ENCODE peak calls at places on chromosomes 16 and 17, in five cellular contexts. V is nucleus accumbens; Z is EH; R is HFFc6; K is effector CD4-positive, alpha-beta T cell. D is an unnamed sample.

GRCh38 chr17:82664701-82665182 is 16.5 kb upstream of the WDR45B start:
- DNase-seq in Z (no peak), K (no peak), R (no peak), V (peak), D (no peak)

GRCh38 chr16:14458576-14458975 is 171.5 kb downstream of the PARN start:
- DNase-seq in K (no peak), Z (no peak), R (no peak), V (no peak), D (no peak)

GRCh38 chr17:80123791-80124190 is 22.4 kb downstream of the GAA start:
- DNase-seq in Z (peak), V (no peak), R (no peak), K (no peak), D (no peak)

GRCh38 chr17:40451420-40451819 is 8.2 kb downstream of the IGFBP4 start:
- DNase-seq in Z (peak), R (no peak), K (no peak), V (no peak), D (no peak)

GRCh38 chr17:77474292-77474988 is 333.7 kb downstream of the SEC14L1 start:
- DNase-seq in V (no peak), Z (peak), R (no peak), K (no peak), D (no peak)

GRCh38 chr17:70096861-70097260 is 21.8 kb downstream of the KCNJ16 start:
- DNase-seq in Z (no peak), K (no peak), R (no peak), V (no peak), D (no peak)

GRCh38 chr16:13108126-13108525 is 206.7 kb downstream of the SHISA9 start:
- DNase-seq in K (no peak), R (no peak), V (no peak), Z (no peak), D (no peak)

GRCh38 chr17:5545051-5545987 is 39.0 kb downstream of the NLRP1 start:
- DNase-seq in V (no peak), Z (no peak), K (no peak), R (no peak), D (no peak)

GRCh38 chr16:77306050-77306616 is 106.9 kb downstream of the SYCE1L start:
- DNase-seq in R (no peak), K (no peak), V (no peak), Z (no peak), D (no peak)

GRCh38 chr16:70438983-70439862 is at the start of gene ST3GAL2:
- DNase-seq in V (peak), R (peak), K (peak), Z (peak), D (peak)

GRCh38 chr16:5228369-5228768 is 130.8 kb upstream of the EEF2KMT start:
- DNase-seq in R (no peak), Z (no peak), V (no peak), K (no peak), D (no peak)

GRCh38 chr17:77312061-77312684 is 171.4 kb downstream of the SEC14L1 start:
- DNase-seq in R (no peak), V (no peak), Z (no peak), K (no peak), D (no peak)

GRCh38 chr16:15822957-15823356 is 33.9 kb downstream of the MYH11 start:
- DNase-seq in K (no peak), R (no peak), V (no peak), Z (no peak), D (no peak)

GRCh38 chr16:51419768-51420167 is 268.7 kb upstream of the SALL1 start:
- DNase-seq in K (no peak), V (no peak), Z (no peak), R (no peak), D (no peak)

GRCh38 chr17:14201087-14201486 is 35.6 kb downstream of the CDRT15 start:
- DNase-seq in V (no peak), R (no peak), K (peak), Z (peak), D (no peak)

GRCh38 chr17:77640242-77640641 is 318.3 kb upstream of the TNRC6C start:
- DNase-seq in K (no peak), R (no peak), Z (no peak), V (no peak), D (no peak)

GRCh38 chr17:42459983-42460300 is 1.3 kb downstream of the ATP6V0A1 start:
- DNase-seq in Z (peak), V (no peak), R (peak), K (no peak), D (no peak)

GRCh38 chr17:35257080-35257701 is 14.3 kb downstream of the SLFN5 start:
- DNase-seq in R (peak), V (no peak), Z (peak), K (no peak), D (no peak)